ENCODE peak calls at places on chromosomes 3 and 15, in six cellular contexts. V is uterus, H is lower leg skin, L is A549, C is K562, F is body of pancreas. O is an unnamed sample.

GRCh38 chr15:63506537-63507035 is 2.2 kb downstream of the USP3 start:
- DNase-seq in H (no peak), L (peak; percentile 70), C (no peak), V (no peak), F (no peak), O (no peak)

GRCh38 chr3:186529204-186529999 is 14.8 kb downstream of the CRYGS start:
- DNase-seq in F (no peak), L (no peak), C (no peak), H (no peak), V (no peak), O (no peak)

GRCh38 chr3:14947105-14947885 is at the start of gene NR2C2:
- DNase-seq in L (peak; percentile 85), V (peak; percentile 86), C (peak; percentile 93), F (peak; percentile 87), H (peak; percentile 85), O (peak; percentile 88)

GRCh38 chr3:150184426-150185071 is 213.9 kb upstream of the PFN2 start:
- DNase-seq in L (peak; percentile 36), C (no peak), F (no peak), V (no peak), H (no peak), O (no peak)

GRCh38 chr3:28745436-28745835 is 396.8 kb upstream of the AZI2 start:
- DNase-seq in H (no peak), C (no peak), L (no peak), V (no peak), F (no peak), O (no peak)

GRCh38 chr3:174358252-174358651 is 500.9 kb upstream of the NAALADL2 start:
- DNase-seq in V (no peak), H (no peak), L (no peak), C (no peak), F (no peak), O (no peak)

GRCh38 chr3:33074217-33075067 is 22.5 kb downstream of the GLB1 start:
- DNase-seq in F (peak; percentile 69), L (peak; percentile 76), H (no peak), V (peak; percentile 29), C (peak; percentile 90), O (peak; percentile 69)

GRCh38 chr3:146542179-146542578 is 2.2 kb downstream of the PLSCR1 start:
- DNase-seq in V (no peak), F (no peak), C (no peak), H (no peak), L (no peak), O (no peak)

GRCh38 chr3:42052867-42053351 is 38.2 kb upstream of the TRAK1 start:
- DNase-seq in L (no peak), C (no peak), V (no peak), F (no peak), H (no peak), O (no peak)

GRCh38 chr3:114983248-114983647 is 163.8 kb downstream of the ZBTB20 start:
- DNase-seq in L (no peak), F (no peak), V (no peak), H (no peak), C (no peak), O (no peak)

GRCh38 chr3:99537416-99537815 is 101.0 kb upstream of the COL8A1 start:
- DNase-seq in L (no peak), V (no peak), C (no peak), F (no peak), H (no peak), O (no peak)

DNA sequence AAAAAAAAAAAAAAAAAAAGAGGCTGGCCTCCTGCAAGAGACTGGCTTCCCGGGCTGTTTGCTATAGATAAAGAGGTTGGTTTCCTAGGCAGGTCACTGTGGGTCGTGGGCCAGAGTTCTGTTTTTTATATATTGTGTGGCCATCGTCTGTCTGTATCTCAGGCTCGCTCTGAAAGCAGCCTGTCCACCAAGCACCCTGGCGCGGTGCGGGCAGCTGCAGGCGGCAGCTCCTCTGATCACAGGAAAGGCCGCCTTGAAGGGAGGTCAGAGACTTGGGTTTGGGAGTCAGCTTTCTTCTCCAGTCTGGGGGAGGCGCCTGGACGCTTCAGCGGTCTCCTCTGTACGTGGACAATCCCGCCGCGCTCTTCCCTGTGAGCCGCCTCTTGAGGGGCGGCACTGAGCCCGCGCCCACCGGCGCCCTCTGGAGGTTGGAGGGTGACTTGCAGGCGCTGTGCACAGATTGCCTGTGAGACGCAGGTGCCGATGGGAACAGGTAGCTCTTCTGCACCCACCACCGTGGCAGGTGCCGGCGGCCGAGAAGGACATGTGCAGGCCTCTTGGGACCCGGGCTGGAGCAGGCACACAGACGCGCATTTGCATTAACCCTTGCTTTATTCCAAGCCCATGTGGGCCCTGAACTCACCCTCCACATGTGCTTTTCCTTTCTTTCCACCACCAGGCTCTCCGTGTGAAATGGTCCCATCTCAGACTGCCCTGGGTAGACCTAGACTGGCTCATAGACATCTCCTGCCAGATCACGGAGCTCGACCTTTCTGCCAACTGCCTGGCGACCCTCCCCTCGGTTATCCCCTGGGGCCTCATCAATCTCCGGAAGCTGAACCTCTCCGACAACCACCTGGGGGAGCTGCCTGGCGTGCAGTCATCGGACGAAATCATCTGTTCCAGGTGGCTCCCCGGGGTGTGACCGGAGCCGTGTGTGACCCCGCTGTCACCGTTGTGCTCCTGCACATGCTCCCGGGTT is 89.3 kb downstream of the LRRK1 start:
- DNase-seq in C (peak; percentile 88), F (peak; percentile 93), V (peak; percentile 73), L (peak; percentile 89), H (peak; percentile 72), O (peak; percentile 91)
- TF ChIP-seq POLR2A in C (peak; percentile 58), F (peak; percentile 61), V (no peak), L (peak; percentile 52), H (no peak), O (no peak)

GRCh38 chr15:60392986-60393811 is 4.6 kb downstream of the ANXA2 start:
- DNase-seq in C (no peak), H (peak; percentile 86), F (peak; percentile 73), L (peak; percentile 98), V (peak; percentile 92), O (peak; percentile 55)
- TF ChIP-seq POLR2A in C (no peak), H (no peak), F (peak; percentile 73), L (no peak), V (no peak), O (peak; percentile 20)

GRCh38 chr3:177358085-177358967 is 161.0 kb upstream of the TBL1XR1 start:
- DNase-seq in L (peak; percentile 92), V (peak; percentile 56), H (peak; percentile 66), F (peak; percentile 44), C (peak; percentile 57), O (peak; percentile 56)
- TF ChIP-seq POLR2A in L (no peak), V (no peak), H (no peak), F (no peak), C (peak; percentile 47), O (no peak)

GRCh38 chr3:167728631-167729335 is 5.9 kb downstream of the PDCD10 start:
- DNase-seq in C (no peak), V (no peak), L (peak; percentile 2), H (no peak), F (no peak), O (no peak)
- TF ChIP-seq POLR2A in C (no peak), V (no peak), L (no peak), H (no peak), F (no peak), O (no peak)